ENCODE peak calls at places on chromosomes 7 and 10, in five cellular contexts. One of them, this sample, is unnamed.

GRCh38 chr10:52568309-52568708 is 204.3 kb downstream of the MBL2 start:
- DNase-seq in heart right ventricle: no peak
- DNase-seq in tibial artery: no peak
- DNase-seq in MM.1S: no peak
- DNase-seq in BE2C: no peak
- DNase-seq in this sample: no peak

GRCh38 chr7:81743201-81743600 is 26.6 kb downstream of the HGF start:
- DNase-seq in heart right ventricle: no peak
- DNase-seq in tibial artery: no peak
- DNase-seq in MM.1S: no peak
- DNase-seq in BE2C: no peak
- DNase-seq in this sample: no peak

GRCh38 chr7:131111-132094 is 61.0 kb upstream of the FAM20C start:
- DNase-seq in heart right ventricle: peak; percentile 65
- DNase-seq in tibial artery: peak; percentile 55
- DNase-seq in MM.1S: no peak
- DNase-seq in BE2C: no peak
- DNase-seq in this sample: no peak

GRCh38 chr10:6074489-6075301 is 12.5 kb upstream of the IL2RA start:
- DNase-seq in heart right ventricle: no peak
- DNase-seq in tibial artery: no peak
- DNase-seq in MM.1S: no peak
- DNase-seq in BE2C: no peak
- DNase-seq in this sample: no peak

GRCh38 chr7:117872565-117873055 is 631 bp downstream of the CTTNBP2 start:
- DNase-seq in heart right ventricle: peak; percentile 5
- DNase-seq in tibial artery: peak; percentile 34
- DNase-seq in MM.1S: no peak
- DNase-seq in BE2C: no peak
- DNase-seq in this sample: peak; percentile 5

GRCh38 chr10:51879238-51879637 is 179.8 kb upstream of the CSTF2T start:
- DNase-seq in heart right ventricle: peak; percentile 22
- DNase-seq in tibial artery: peak; percentile 52
- DNase-seq in MM.1S: peak; percentile 54
- DNase-seq in BE2C: peak; percentile 12
- DNase-seq in this sample: peak; percentile 70

GRCh38 chr7:25731035-25731880 is 420.7 kb upstream of the NFE2L3 start:
- DNase-seq in heart right ventricle: no peak
- DNase-seq in tibial artery: no peak
- DNase-seq in MM.1S: no peak
- DNase-seq in BE2C: no peak
- DNase-seq in this sample: no peak

GRCh38 chr7:130505753-130506152 is 13.9 kb downstream of the MEST start:
- DNase-seq in heart right ventricle: no peak
- DNase-seq in tibial artery: no peak
- DNase-seq in MM.1S: no peak
- DNase-seq in BE2C: no peak
- DNase-seq in this sample: no peak

GRCh38 chr10:34916368-34916767 is 101.3 kb upstream of the PARD3 start:
- DNase-seq in heart right ventricle: no peak
- DNase-seq in tibial artery: no peak
- DNase-seq in MM.1S: no peak
- DNase-seq in BE2C: no peak
- DNase-seq in this sample: peak; percentile 37

GRCh38 chr10:62317257-62317656 is 48.6 kb upstream of the RTKN2 start:
- DNase-seq in heart right ventricle: no peak
- DNase-seq in tibial artery: no peak
- DNase-seq in MM.1S: no peak
- DNase-seq in BE2C: no peak
- DNase-seq in this sample: no peak

GRCh38 chr7:142496545-142496991 is 238.7 kb upstream of the PRSS58 start:
- DNase-seq in heart right ventricle: no peak
- DNase-seq in tibial artery: no peak
- DNase-seq in MM.1S: peak; percentile 59
- DNase-seq in BE2C: no peak
- DNase-seq in this sample: no peak

GRCh38 chr7:94244760-94245159 is 149.9 kb upstream of the COL1A2 start:
- DNase-seq in heart right ventricle: no peak
- DNase-seq in tibial artery: no peak
- DNase-seq in MM.1S: no peak
- DNase-seq in BE2C: no peak
- DNase-seq in this sample: no peak

GRCh38 chr10:58546137-58546536 is 33.5 kb downstream of the BICC1 start:
- DNase-seq in heart right ventricle: no peak
- DNase-seq in tibial artery: no peak
- DNase-seq in MM.1S: no peak
- DNase-seq in BE2C: no peak
- DNase-seq in this sample: no peak

GRCh38 chr7:1189986-1190772 is 30.2 kb upstream of the ZFAND2A start:
- DNase-seq in heart right ventricle: no peak
- DNase-seq in tibial artery: no peak
- DNase-seq in MM.1S: no peak
- DNase-seq in BE2C: no peak
- DNase-seq in this sample: no peak

GRCh38 chr7:155585956-155586355 is 39.6 kb upstream of the CNPY1 start:
- DNase-seq in heart right ventricle: no peak
- DNase-seq in tibial artery: no peak
- DNase-seq in MM.1S: no peak
- DNase-seq in BE2C: no peak
- DNase-seq in this sample: no peak

GRCh38 chr10:56091872-56092271 is 269.2 kb downstream of the ZWINT start:
- DNase-seq in heart right ventricle: no peak
- DNase-seq in tibial artery: no peak
- DNase-seq in MM.1S: no peak
- DNase-seq in BE2C: no peak
- DNase-seq in this sample: no peak

GRCh38 chr10:11823122-11823988 is at the start of gene PROSER2:
- DNase-seq in heart right ventricle: peak; percentile 25
- DNase-seq in tibial artery: no peak
- DNase-seq in MM.1S: no peak
- DNase-seq in BE2C: no peak
- DNase-seq in this sample: peak; percentile 43

GRCh38 chr7:71372991-71373390 is 241.0 kb downstream of the GALNT17 start:
- DNase-seq in heart right ventricle: no peak
- DNase-seq in tibial artery: no peak
- DNase-seq in MM.1S: no peak
- DNase-seq in BE2C: no peak
- DNase-seq in this sample: no peak
- H3K9me3 ChIP-seq in heart right ventricle: no peaks in the 10 kb centered on the region
- H3K9me3 ChIP-seq in tibial artery: no peaks in the 10 kb centered on the region
- H3K9me3 ChIP-seq in MM.1S: no peaks in the 10 kb centered on the region
- H3K9me3 ChIP-seq in BE2C: no peaks in the 10 kb centered on the region
- H3K9me3 ChIP-seq in this sample: peaks cover 5% of the 10 kb centered on the region

GRCh38 chr10:131046194-131046593 is 265.3 kb downstream of the TCERG1L start:
- DNase-seq in heart right ventricle: no peak
- DNase-seq in tibial artery: no peak
- DNase-seq in MM.1S: no peak
- DNase-seq in BE2C: no peak
- DNase-seq in this sample: no peak
- H3K9me3 ChIP-seq in heart right ventricle: no peaks in the 10 kb centered on the region
- H3K9me3 ChIP-seq in tibial artery: no peaks in the 10 kb centered on the region
- H3K9me3 ChIP-seq in MM.1S: no peaks in the 10 kb centered on the region
- H3K9me3 ChIP-seq in BE2C: no peaks in the 10 kb centered on the region
- H3K9me3 ChIP-seq in this sample: peaks cover 9% of the 10 kb centered on the region

DNA sequence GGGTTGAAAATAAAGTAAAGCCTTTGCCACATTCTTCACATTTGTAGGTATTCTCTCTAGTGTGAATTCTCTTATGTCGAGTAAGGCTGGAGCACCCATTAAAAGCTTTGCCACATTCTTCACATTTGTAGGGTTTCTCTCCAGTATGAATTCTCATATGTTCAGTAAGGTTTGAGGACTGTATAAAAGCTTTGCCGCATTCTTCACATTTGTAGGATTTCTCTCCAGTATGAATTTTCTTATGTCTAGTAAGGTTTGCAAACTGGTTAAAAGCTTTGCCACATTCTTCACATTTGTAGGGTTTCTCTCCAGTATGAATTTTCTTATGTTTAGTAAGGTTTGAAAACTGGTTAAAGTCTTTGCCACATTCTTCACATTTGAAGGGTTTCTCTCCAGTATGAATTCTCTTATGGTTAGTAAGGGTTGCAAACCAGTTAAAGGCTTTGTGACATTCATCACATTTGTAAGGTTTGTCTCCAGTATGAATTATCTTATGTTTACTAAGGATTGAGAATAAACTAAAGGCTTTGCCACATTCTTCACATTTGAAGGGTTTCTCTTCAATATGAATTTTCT is 41.4 kb downstream of the ZNF680 start:
- DNase-seq in heart right ventricle: no peak
- DNase-seq in tibial artery: no peak
- DNase-seq in MM.1S: no peak
- DNase-seq in BE2C: no peak
- DNase-seq in this sample: no peak
- H3K9me3 ChIP-seq in heart right ventricle: peaks cover 100% of the 10 kb centered on the region
- H3K9me3 ChIP-seq in tibial artery: peaks cover 33% of the 10 kb centered on the region
- H3K9me3 ChIP-seq in MM.1S: no peaks in the 10 kb centered on the region
- H3K9me3 ChIP-seq in BE2C: peaks cover 3% of the 10 kb centered on the region
- H3K9me3 ChIP-seq in this sample: peaks cover 3% of the 10 kb centered on the region

GRCh38 chr7:138554674-138555073 is 94.6 kb downstream of the TRIM24 start:
- DNase-seq in heart right ventricle: no peak
- DNase-seq in tibial artery: no peak
- DNase-seq in MM.1S: no peak
- DNase-seq in BE2C: no peak
- DNase-seq in this sample: no peak

GRCh38 chr7:138553805-138554204 is 93.7 kb downstream of the TRIM24 start:
- DNase-seq in heart right ventricle: no peak
- DNase-seq in tibial artery: no peak
- DNase-seq in MM.1S: no peak
- DNase-seq in BE2C: no peak
- DNase-seq in this sample: no peak

GRCh38 chr7:138559448-138559847 is 99.4 kb downstream of the TRIM24 start:
- DNase-seq in heart right ventricle: no peak
- DNase-seq in tibial artery: no peak
- DNase-seq in MM.1S: no peak
- DNase-seq in BE2C: no peak
- DNase-seq in this sample: no peak

GRCh38 chr7:138556771-138557484 is 96.9 kb downstream of the TRIM24 start:
- DNase-seq in heart right ventricle: no peak
- DNase-seq in tibial artery: no peak
- DNase-seq in MM.1S: no peak
- DNase-seq in BE2C: no peak
- DNase-seq in this sample: no peak

GRCh38 chr7:138555684-138556083 is 95.6 kb downstream of the TRIM24 start:
- DNase-seq in heart right ventricle: no peak
- DNase-seq in tibial artery: no peak
- DNase-seq in MM.1S: no peak
- DNase-seq in BE2C: no peak
- DNase-seq in this sample: no peak
- H3K9me3 ChIP-seq in heart right ventricle: peaks cover 45% of the 10 kb centered on the region
- H3K9me3 ChIP-seq in tibial artery: peaks cover 27% of the 10 kb centered on the region
- H3K9me3 ChIP-seq in MM.1S: peaks cover 4% of the 10 kb centered on the region
- H3K9me3 ChIP-seq in BE2C: no peaks in the 10 kb centered on the region
- H3K9me3 ChIP-seq in this sample: peaks cover 19% of the 10 kb centered on the region

GRCh38 chr10:129843131-129843541 is 120.9 kb downstream of the EBF3 start:
- DNase-seq in heart right ventricle: no peak
- DNase-seq in tibial artery: no peak
- DNase-seq in MM.1S: no peak
- DNase-seq in BE2C: no peak
- DNase-seq in this sample: no peak
- H3K9me3 ChIP-seq in heart right ventricle: no peaks in the 10 kb centered on the region
- H3K9me3 ChIP-seq in tibial artery: no peaks in the 10 kb centered on the region
- H3K9me3 ChIP-seq in MM.1S: no peaks in the 10 kb centered on the region
- H3K9me3 ChIP-seq in BE2C: no peaks in the 10 kb centered on the region
- H3K9me3 ChIP-seq in this sample: peaks cover 11% of the 10 kb centered on the region

GRCh38 chr10:23910296-23910695 is 298.6 kb upstream of the KIAA1217 start:
- DNase-seq in heart right ventricle: no peak
- DNase-seq in tibial artery: no peak
- DNase-seq in MM.1S: no peak
- DNase-seq in BE2C: no peak
- DNase-seq in this sample: no peak
- H3K9me3 ChIP-seq in heart right ventricle: no peaks in the 10 kb centered on the region
- H3K9me3 ChIP-seq in tibial artery: no peaks in the 10 kb centered on the region
- H3K9me3 ChIP-seq in MM.1S: no peaks in the 10 kb centered on the region
- H3K9me3 ChIP-seq in BE2C: no peaks in the 10 kb centered on the region
- H3K9me3 ChIP-seq in this sample: no peaks in the 10 kb centered on the region

This sample was measured in SJSA1.